ENCODE peak calls at places on chromosome 17, in nine cellular contexts. A, T, U, V, Q, K, G, L and S are unnamed samples.

GRCh38 chr17:64160378-64160777 is 30.4 kb upstream of the ERN1 start:
- DNase-seq in K (no peak), L (no peak), T (no peak), Q (no peak), U (no peak), G (no peak), V (no peak), A (no peak), S (no peak)

GRCh38 chr17:18371455-18371854 is 6.1 kb upstream of the EVPLL start:
- DNase-seq in A (no peak), K (no peak), Q (no peak), T (no peak), L (no peak), V (no peak), U (no peak), G (no peak), S (no peak)

GRCh38 chr17:62876664-62877411 is 68.7 kb upstream of the MARCHF10 start:
- DNase-seq in K (no peak), U (no peak), Q (no peak), V (no peak), T (no peak), A (no peak), L (no peak), G (no peak), S (no peak)

GRCh38 chr17:39393732-39394131 is 7.7 kb downstream of the FBXL20 start:
- DNase-seq in K (no peak), A (no peak), Q (no peak), T (no peak), G (no peak), L (no peak), U (no peak), V (no peak), S (no peak)

GRCh38 chr17:50963139-50963538 is 97.0 kb upstream of the TOB1 start:
- DNase-seq in T (no peak), Q (no peak), U (no peak), L (no peak), G (no peak), V (no peak), A (no peak), K (no peak), S (no peak)

GRCh38 chr17:83036666-83037065 is 42.7 kb upstream of the METRNL start:
- DNase-seq in T (no peak), V (no peak), A (no peak), G (no peak), U (no peak), K (no peak), Q (no peak), L (no peak), S (no peak)

GRCh38 chr17:11880714-11881113 is 116.6 kb downstream of the ZNF18 start:
- DNase-seq in Q (no peak), V (no peak), K (peak), L (no peak), U (no peak), G (no peak), A (no peak), T (peak), S (no peak)

GRCh38 chr17:17053446-17054379 is 11.5 kb downstream of the MPRIP start:
- DNase-seq in V (no peak), U (no peak), G (no peak), Q (no peak), T (no peak), K (no peak), A (no peak), L (no peak), S (no peak)

GRCh38 chr17:37430051-37430591 is 23.4 kb downstream of the TADA2A start:
- DNase-seq in A (no peak), G (no peak), T (no peak), U (no peak), L (no peak), Q (no peak), K (no peak), V (no peak), S (no peak)

GRCh38 chr17:3744032-3744431 is 20.3 kb downstream of the HASPIN start:
- DNase-seq in V (no peak), T (no peak), A (no peak), U (no peak), Q (no peak), L (no peak), G (no peak), K (no peak), S (no peak)

GRCh38 chr17:57090560-57091185 is 5.6 kb downstream of the AKAP1 start:
- DNase-seq in T (no peak), K (no peak), A (no peak), V (no peak), Q (no peak), G (no peak), L (no peak), U (no peak), S (no peak)

GRCh38 chr17:21164226-21165019 is 37.7 kb downstream of the DHRS7B start:
- DNase-seq in A (no peak), L (no peak), K (no peak), U (no peak), Q (no peak), T (no peak), V (no peak), G (no peak), S (no peak)

GRCh38 chr17:72510454-72511016 is 389.7 kb downstream of the SOX9 start:
- DNase-seq in T (no peak), V (no peak), K (peak), Q (no peak), L (no peak), U (no peak), G (no peak), A (no peak), S (no peak)

GRCh38 chr17:29566473-29567361 is at the start of gene ABHD15:
- DNase-seq in V (no peak), Q (peak), G (peak), U (peak), L (peak), T (peak), A (peak), K (peak), S (peak)

GRCh38 chr17:80270836-80271235 is 10.2 kb downstream of the RNF213 start:
- DNase-seq in A (peak), V (no peak), Q (no peak), T (peak), U (peak), K (peak), G (no peak), L (no peak), S (no peak)

GRCh38 chr17:17567631-17568030 is 23.9 kb downstream of the PEMT start:
- DNase-seq in U (no peak), L (no peak), T (no peak), V (no peak), A (no peak), Q (peak), K (no peak), G (no peak), S (no peak)

GRCh38 chr17:4908711-4909496 is 6.0 kb upstream of the CHRNE start:
- DNase-seq in V (no peak), U (peak), Q (peak), G (peak), K (peak), A (peak), T (peak), L (peak), S (peak)